ENCODE peak calls at places on chromosomes 12 and 14, in four cellular contexts. A, Z, M and Q are unnamed samples.

GRCh38 chr14:91509878-91510170 is 286 bp downstream of the PPP4R3A start:
- DNase-seq in A (no peak), Z (no peak), M (no peak), Q (no peak)

GRCh38 chr12:3998397-3998796 is 125.2 kb upstream of the PARP11 start:
- DNase-seq in Z (no peak), M (no peak), A (no peak), Q (no peak)

GRCh38 chr12:6964605-6965025 is 5.8 kb downstream of the PHB2 start:
- DNase-seq in A (no peak), M (no peak), Z (no peak), Q (no peak)

GRCh38 chr12:66111605-66112004 is 18.9 kb downstream of the LLPH start:
- DNase-seq in M (no peak), A (no peak), Z (no peak), Q (no peak)

GRCh38 chr12:52580496-52580895 is 6.9 kb upstream of the KRT74 start:
- DNase-seq in A (no peak), M (no peak), Z (no peak), Q (no peak)

GRCh38 chr12:106115450-106115849 is 23.3 kb downstream of the NUAK1 start:
- DNase-seq in Z (no peak), M (no peak), A (no peak), Q (no peak)

GRCh38 chr14:100711117-100711462 is 15.6 kb upstream of the DLK1 start:
- DNase-seq in Z (peak), A (no peak), M (peak), Q (no peak)

GRCh38 chr14:61332658-61333029 is 11.3 kb downstream of the PRKCH start:
- DNase-seq in A (no peak), Z (no peak), M (no peak), Q (no peak)

GRCh38 chr14:22852940-22853767 is 16.8 kb downstream of the MMP14 start:
- DNase-seq in A (peak), M (peak), Z (peak), Q (peak)

GRCh38 chr12:53844989-53845836 is 93.4 kb upstream of the HOXC13 start:
- DNase-seq in M (peak), Z (no peak), A (no peak), Q (no peak)

GRCh38 chr12:89959188-89959587 is 250.6 kb upstream of the ATP2B1 start:
- DNase-seq in A (no peak), M (no peak), Z (no peak), Q (no peak)

GRCh38 chr12:104456950-104457745 is 400 bp downstream of the CHST11 start:
- DNase-seq in M (peak), Z (peak), A (peak), Q (peak)

GRCh38 chr12:92905258-92905810 is 23.8 kb downstream of the EEA1 start:
- DNase-seq in M (no peak), Z (no peak), A (no peak), Q (no peak)

GRCh38 chr12:31728289-31728916 is 418 bp downstream of the AMN1 start:
- DNase-seq in Z (no peak), M (no peak), A (no peak), Q (peak)

GRCh38 chr14:35669782-35670181 is 135.8 kb downstream of the INSM2 start:
- DNase-seq in M (no peak), Z (no peak), A (no peak), Q (no peak)

GRCh38 chr12:110689002-110689600 is at the start of gene HVCN1:
- DNase-seq in A (peak), M (peak), Z (peak), Q (peak)

GRCh38 chr12:131114942-131115584 is 161.4 kb downstream of the ADGRD1 start:
- DNase-seq in M (no peak), Z (peak), A (no peak), Q (no peak)

GRCh38 chr12:109719123-109720022 is 5.7 kb downstream of the FAM222A start:
- DNase-seq in M (no peak), Z (no peak), A (no peak), Q (no peak)

GRCh38 chr14:57319636-57320035 is 50.9 kb downstream of the AP5M1 start:
- DNase-seq in A (no peak), Z (no peak), M (no peak), Q (no peak)

GRCh38 chr12:113174461-113175384 is 10.6 kb downstream of the DDX54 start:
- DNase-seq in Z (peak), M (peak), A (peak), Q (peak)

GRCh38 chr12:103462675-103463074 is 33.1 kb downstream of the C12orf42 start:
- DNase-seq in A (no peak), M (no peak), Z (no peak), Q (no peak)

GRCh38 chr12:237026-237815 is 23.3 kb upstream of the SLC6A12 start:
- DNase-seq in M (no peak), Z (no peak), A (no peak), Q (peak)

GRCh38 chr12:46657416-46658411 is 168.1 kb downstream of the SLC38A4 start:
- DNase-seq in M (no peak), A (no peak), Z (no peak), Q (no peak)
- H3K27ac ChIP-seq in M (no peak), A (peak), Z (peak), Q (peak)

DNA sequence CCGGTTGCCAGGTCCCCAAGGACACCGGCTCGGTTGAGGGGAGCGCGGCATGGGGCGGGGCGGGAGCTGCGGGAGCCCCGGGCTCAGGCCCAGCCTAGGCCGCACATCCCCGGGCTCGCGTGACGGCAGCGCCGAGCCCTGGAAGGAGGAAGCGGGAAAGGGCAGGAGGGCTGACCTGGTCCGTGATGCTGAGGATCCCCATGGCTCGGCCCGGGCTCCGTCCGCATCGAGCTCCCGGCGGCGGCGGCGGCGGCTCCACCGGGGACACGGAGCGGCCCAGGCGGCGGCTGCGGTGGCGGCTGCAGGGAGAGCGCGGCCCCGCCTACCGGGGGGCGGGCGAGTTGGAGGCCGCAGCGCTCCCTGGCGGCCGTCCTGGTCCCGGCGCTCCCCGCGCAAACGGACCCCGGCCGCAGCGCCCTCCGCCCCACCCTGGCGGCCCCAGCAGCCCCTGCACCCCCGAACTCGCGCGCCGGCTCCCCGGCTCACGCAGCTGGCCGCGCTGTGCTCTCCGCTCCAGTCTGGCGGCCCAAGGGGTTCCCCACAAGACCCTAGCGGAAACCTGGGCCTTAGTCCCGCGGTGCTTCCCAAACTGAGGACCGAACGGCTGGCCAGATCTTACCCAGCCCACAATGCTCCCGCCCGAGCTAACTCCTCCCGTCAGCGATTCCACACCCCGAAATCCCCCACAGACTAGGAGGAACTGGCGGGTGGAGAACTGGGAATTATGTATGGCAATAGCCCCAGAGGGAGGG is at the start of gene ANKRD52:
- DNase-seq in Z (peak), M (peak), A (peak), Q (peak)
- TF ChIP-seq CTCF in Z (peak), M (peak), A (peak), Q (peak)

DNA sequence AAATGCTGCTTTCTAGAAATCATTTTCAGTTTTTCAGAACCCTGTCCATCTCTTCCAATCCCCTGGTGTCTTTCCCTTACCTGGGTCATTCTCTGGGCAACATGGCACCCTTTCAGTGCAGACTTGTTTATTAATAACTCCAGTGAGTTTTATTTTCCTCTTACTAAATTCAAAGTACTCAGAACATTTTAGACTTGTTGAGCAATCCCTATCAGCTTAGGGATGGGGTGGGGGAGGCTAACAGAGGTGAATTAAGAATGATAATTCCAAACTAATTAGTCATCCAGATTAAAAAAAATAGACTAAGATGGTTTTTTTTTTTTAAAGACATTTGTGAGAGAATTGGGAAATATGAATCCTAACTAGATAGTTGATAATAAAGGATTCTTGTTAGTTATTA is 10.7 kb downstream of the GPRC5A start:
- DNase-seq in M (no peak), Z (no peak), A (no peak), Q (peak)
- H3K27ac ChIP-seq in M (peak), Z (no peak), A (peak), Q (peak)

GRCh38 chr14:63840981-63841380 is 11.8 kb upstream of the SYNE2 start:
- DNase-seq in A (no peak), M (no peak), Z (peak), Q (no peak)
- TF ChIP-seq CTCF in A (peak), M (no peak), Z (no peak), Q (no peak)

GRCh38 chr14:95696741-95697140 is 10.5 kb downstream of the TCL1B start:
- DNase-seq in M (no peak), A (no peak), Z (no peak), Q (no peak)

GRCh38 chr14:95692109-95692508 is 5.9 kb downstream of the TCL1B start:
- DNase-seq in Z (no peak), M (no peak), A (no peak), Q (no peak)

GRCh38 chr14:95695913-95696312 is 9.7 kb downstream of the TCL1B start:
- DNase-seq in Z (no peak), M (no peak), A (no peak), Q (no peak)

GRCh38 chr14:95697764-95698163 is 11.5 kb downstream of the TCL1B start:
- DNase-seq in A (no peak), M (no peak), Z (no peak), Q (no peak)

DNA sequence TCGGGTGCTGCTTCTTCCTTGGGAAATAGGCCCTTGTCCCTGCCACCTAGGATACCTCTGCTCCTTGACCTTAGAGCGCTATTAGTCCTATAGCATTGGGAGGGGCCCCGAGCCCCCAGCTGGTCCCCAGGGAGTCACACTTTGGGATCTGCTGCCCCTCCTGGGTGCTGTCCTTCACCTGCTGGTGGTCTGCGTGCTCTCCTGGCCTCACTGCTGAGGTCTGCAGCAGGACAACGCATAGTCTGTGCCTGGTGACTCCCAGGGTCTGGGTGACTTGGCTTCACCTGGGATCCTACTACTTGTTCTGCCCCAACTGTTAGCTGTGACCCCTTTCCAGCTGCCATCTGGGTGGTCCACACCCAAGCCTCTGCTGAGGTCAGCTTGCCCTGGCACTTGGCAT is 8.8 kb downstream of the TCL1B start:
- DNase-seq in M (no peak), A (no peak), Z (no peak), Q (no peak)
- H3K27ac ChIP-seq in M (no peak), A (no peak), Z (no peak), Q (no peak)

GRCh38 chr12:117469883-117470483 is 108.6 kb upstream of the NOS1 start:
- DNase-seq in A (no peak), M (no peak), Z (no peak), Q (no peak)

GRCh38 chr12:117473856-117474255 is 112.4 kb upstream of the NOS1 start:
- DNase-seq in M (no peak), A (no peak), Z (no peak), Q (no peak)

GRCh38 chr12:117476341-117476740 is 114.9 kb upstream of the NOS1 start:
- DNase-seq in A (no peak), Z (no peak), M (no peak), Q (no peak)

GRCh38 chr12:117470804-117471203 is 109.4 kb upstream of the NOS1 start:
- DNase-seq in Z (no peak), A (no peak), M (no peak), Q (no peak)

DNA sequence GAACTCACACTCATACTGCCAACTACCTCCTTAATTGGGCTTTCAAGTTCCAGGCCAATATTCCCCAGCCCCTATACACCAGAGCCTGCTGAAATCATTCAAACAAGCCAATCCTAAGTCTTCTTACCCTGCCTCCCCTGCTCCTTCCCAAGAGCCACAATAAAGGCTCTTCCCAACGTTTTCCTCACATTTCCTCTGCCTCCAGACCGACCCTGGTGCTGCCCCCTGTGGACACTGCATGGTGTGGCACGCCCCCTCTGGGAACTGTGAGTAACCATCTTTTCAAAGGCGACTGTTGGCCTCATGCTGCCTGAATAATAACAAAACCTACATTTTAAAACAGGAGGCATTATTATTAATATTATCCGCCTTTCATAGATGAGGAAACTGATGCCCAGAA is 111.6 kb upstream of the NOS1 start:
- DNase-seq in Z (peak), M (peak), A (no peak), Q (no peak)
- TF ChIP-seq CTCF in Z (peak), M (peak), A (peak), Q (no peak)

GRCh38 chr14:84064756-84065155 is 1465.2 kb upstream of the FLRT2 start:
- DNase-seq in A (no peak), Z (no peak), M (no peak), Q (no peak)

GRCh38 chr14:84068288-84068687 is 1461.7 kb upstream of the FLRT2 start:
- DNase-seq in M (no peak), A (no peak), Z (no peak), Q (no peak)

GRCh38 chr14:84065811-84066210 is 1464.1 kb upstream of the FLRT2 start:
- DNase-seq in Z (no peak), A (no peak), M (no peak), Q (no peak)

DNA sequence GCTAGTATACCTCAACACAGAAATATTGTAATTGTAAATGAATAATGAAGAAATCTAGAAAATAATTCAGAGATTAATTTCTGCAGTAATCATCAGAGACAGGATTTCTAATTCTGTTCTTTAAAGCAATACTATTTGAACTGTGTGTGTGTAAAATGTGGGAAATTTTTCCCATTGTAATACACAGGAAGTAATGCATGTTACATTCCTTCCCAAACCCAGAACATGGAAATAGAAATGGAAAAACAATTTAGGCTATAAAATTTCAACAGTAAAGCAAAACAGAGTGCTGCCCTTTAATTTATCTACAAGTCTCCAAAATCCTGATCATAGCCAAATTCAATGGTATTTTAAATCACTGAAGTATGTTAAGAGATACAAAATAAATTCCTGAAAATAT is 1465.6 kb upstream of the FLRT2 start:
- DNase-seq in A (no peak), M (no peak), Z (no peak), Q (no peak)
- H3K27ac ChIP-seq in A (no peak), M (no peak), Z (no peak), Q (no peak)

DNA sequence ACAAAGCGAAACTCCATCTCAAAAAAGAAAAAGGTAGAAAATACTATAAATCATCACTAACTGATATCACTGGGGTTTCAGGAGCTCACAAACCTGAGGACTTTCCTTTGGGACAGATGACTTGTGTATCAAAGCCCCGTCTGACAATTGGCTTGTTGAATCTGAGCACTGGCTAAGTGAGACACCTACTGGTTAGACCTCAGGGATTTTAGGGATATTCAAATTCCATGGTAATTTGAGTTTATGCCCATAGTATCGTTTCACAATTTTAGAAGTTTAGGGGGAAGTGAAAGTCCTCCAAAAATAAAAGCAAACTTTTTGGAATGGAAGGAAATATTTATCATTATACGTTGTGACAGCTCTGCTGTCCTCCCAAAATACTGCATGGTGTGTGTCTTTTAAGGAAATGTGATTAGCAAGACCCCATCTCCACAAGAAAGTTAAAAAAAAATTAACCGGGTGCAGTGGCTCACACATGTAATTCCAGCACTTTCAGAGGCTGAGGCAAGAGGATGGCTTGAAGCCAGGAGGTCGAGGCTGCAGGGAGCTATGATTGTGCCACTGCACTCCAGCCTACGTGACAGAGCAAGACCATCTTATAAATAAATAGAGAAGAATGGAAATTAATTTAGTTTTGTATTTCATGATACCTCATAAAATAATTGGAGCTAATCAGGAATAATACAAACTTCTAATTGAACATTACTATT is 49.2 kb downstream of the FBXL14 start:
- DNase-seq in A (peak), Z (peak), M (no peak), Q (no peak)
- TF ChIP-seq CTCF in A (peak), Z (peak), M (no peak), Q (no peak)

DNA sequence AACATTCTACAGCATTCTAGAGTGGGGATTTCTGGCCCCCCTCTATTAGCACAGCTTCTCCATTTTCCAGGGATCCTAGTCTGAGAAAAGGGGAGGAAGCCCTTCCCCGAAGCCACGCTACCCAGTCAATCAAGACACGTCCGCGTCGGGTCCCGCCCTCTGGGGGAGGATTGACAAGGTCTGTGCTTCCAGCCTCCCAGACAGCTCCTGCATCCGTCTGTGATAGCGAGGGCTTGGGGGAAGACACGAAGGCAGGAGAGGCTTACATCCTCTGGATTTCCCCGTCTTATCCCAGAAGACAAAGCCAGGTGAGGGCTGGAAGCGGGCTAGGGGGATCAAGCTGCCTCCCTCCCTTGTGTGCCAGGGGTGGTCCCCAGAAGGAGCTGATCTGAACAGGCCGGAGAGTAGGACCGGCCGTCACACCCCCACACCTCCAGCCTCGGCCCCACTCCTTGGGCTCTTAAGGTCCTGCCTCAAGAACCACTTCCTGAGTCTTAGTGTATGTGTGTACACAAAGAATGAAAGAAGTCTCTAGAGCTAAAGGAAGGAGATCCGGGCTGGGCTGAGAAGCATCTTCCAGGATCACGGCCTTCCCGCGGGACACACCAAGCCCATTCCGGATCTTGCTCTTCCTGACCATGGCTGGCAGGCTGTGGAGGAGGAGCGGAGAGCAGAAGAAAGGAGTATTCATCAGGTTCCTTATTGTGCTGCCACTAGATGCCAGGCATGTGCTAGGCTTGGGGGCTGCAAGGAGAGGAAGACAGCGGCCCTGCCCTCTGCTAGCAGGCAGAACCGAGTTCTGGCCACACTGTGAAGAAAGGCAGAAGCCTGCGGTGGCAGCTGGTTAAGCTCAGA is 1.0 kb upstream of the CD63 start:
- DNase-seq in M (peak), Z (peak), A (peak), Q (peak)
- H3K27ac ChIP-seq in M (peak), Z (peak), A (peak), Q (peak)